ENCODE peak calls at places on chromosomes 2 and 18, in six cellular contexts. W is LoVo, L is uterus, F is LNCaP clone FGC, R is NCI-H1417, X is EL. A is an unnamed sample.

GRCh38 chr2:32067549-32067948 is 4.2 kb downstream of the SPAST start:
- DNase-seq in R (no peak), F (no peak), L (no peak), W (no peak), X (no peak), A (no peak)

GRCh38 chr18:42261731-42262130 is 306.7 kb downstream of the PIK3C3 start:
- DNase-seq in L (no peak), X (no peak), W (no peak), F (no peak), R (no peak), A (no peak)

GRCh38 chr18:48817021-48817461 is 133.7 kb downstream of the SMAD7 start:
- DNase-seq in L (peak; percentile 13), R (no peak), F (no peak), W (no peak), X (no peak), A (no peak)

GRCh38 chr2:27501042-27501441 is 4.4 kb downstream of the GCKR start:
- DNase-seq in W (no peak), X (no peak), R (peak; percentile 18), F (peak; percentile 30), L (no peak), A (no peak)

GRCh38 chr2:182594286-182594685 is 121.8 kb upstream of the DNAJC10 start:
- DNase-seq in R (no peak), F (no peak), X (peak; percentile 70), L (no peak), W (no peak), A (no peak)

GRCh38 chr18:49677762-49678398 is 116.0 kb downstream of the LIPG start:
- DNase-seq in L (no peak), F (no peak), X (no peak), W (no peak), R (peak; percentile 53), A (no peak)

GRCh38 chr2:180630756-180631155 is 349.6 kb upstream of the UBE2E3 start:
- DNase-seq in R (no peak), X (no peak), F (no peak), W (no peak), L (no peak), A (no peak)

GRCh38 chr2:203718087-203718486 is 11.6 kb downstream of the CD28 start:
- DNase-seq in W (no peak), F (no peak), X (no peak), L (no peak), R (no peak), A (no peak)

GRCh38 chr2:9800975-9801723 is 42.1 kb upstream of the TAF1B start:
- DNase-seq in L (no peak), R (no peak), F (no peak), X (peak; percentile 80), W (peak; percentile 20), A (peak; percentile 89)

GRCh38 chr2:167438206-167438605 is 549.9 kb downstream of the XIRP2 start:
- DNase-seq in R (no peak), F (no peak), L (no peak), W (peak; percentile 6), X (peak; percentile 60), A (peak; percentile 63)

GRCh38 chr2:160415991-160416390 is 77.6 kb downstream of the RBMS1 start:
- DNase-seq in W (no peak), F (no peak), X (peak; percentile 79), L (no peak), R (no peak), A (no peak)

GRCh38 chr2:204010611-204011560 is 74.3 kb downstream of the ICOS start:
- DNase-seq in X (no peak), R (no peak), F (no peak), L (no peak), W (no peak), A (no peak)

GRCh38 chr18:35127201-35127600 is 86.0 kb downstream of the MAPRE2 start:
- DNase-seq in L (no peak), R (no peak), W (no peak), X (peak; percentile 11), F (no peak), A (no peak)

GRCh38 chr2:184599054-184599874 is 935 bp downstream of the ZNF804A start:
- DNase-seq in W (no peak), L (no peak), F (no peak), R (peak; percentile 59), X (peak; percentile 6), A (no peak)

GRCh38 chr2:236642584-236643291 is 73.1 kb downstream of the ACKR3 start:
- DNase-seq in F (no peak), R (no peak), X (peak; percentile 99), W (peak; percentile 43), L (peak; percentile 93), A (peak; percentile 69)

GRCh38 chr2:191696001-191696400 is 18.1 kb downstream of the NABP1 start:
- DNase-seq in W (no peak), X (peak; percentile 86), F (no peak), L (peak; percentile 24), R (no peak), A (no peak)

GRCh38 chr2:29657674-29658073 is 263.7 kb downstream of the ALK start:
- DNase-seq in W (no peak), F (no peak), X (no peak), L (no peak), R (no peak), A (no peak)

GRCh38 chr2:25380023-25380422 is 38.3 kb upstream of the DNMT3A start:
- DNase-seq in F (no peak), L (no peak), W (no peak), R (no peak), X (no peak), A (no peak)

GRCh38 chr18:46408334-46408987 is 248.6 kb downstream of the LOXHD1 start:
- DNase-seq in F (no peak), X (no peak), L (no peak), W (no peak), R (no peak), A (no peak)

GRCh38 chr2:11285499-11285898 is 58.9 kb downstream of the ROCK2 start:
- DNase-seq in R (no peak), L (no peak), F (no peak), X (no peak), W (no peak), A (no peak)

GRCh38 chr2:241788572-241788971 is 11.9 kb downstream of the GAL3ST2 start:
- DNase-seq in L (no peak), R (no peak), W (no peak), X (no peak), F (no peak), A (no peak)

GRCh38 chr2:64237266-64237665 is 93.0 kb upstream of the PELI1 start:
- DNase-seq in X (no peak), R (no peak), L (no peak), F (no peak), W (no peak), A (no peak)

GRCh38 chr2:16123881-16124780 is 183.8 kb downstream of the MYCN start:
- DNase-seq in F (no peak), W (no peak), R (no peak), L (no peak), X (no peak), A (no peak)

GRCh38 chr18:79498662-79499061 is 102.9 kb downstream of the NFATC1 start:
- DNase-seq in R (no peak), L (no peak), X (no peak), W (no peak), F (no peak), A (no peak)

GRCh38 chr2:160228141-160228963 is 28.3 kb upstream of the ITGB6 start:
- DNase-seq in F (no peak), L (no peak), W (peak; percentile 60), X (peak; percentile 76), R (no peak), A (no peak)

GRCh38 chr2:38261569-38262513 is 115.2 kb downstream of the ATL2 start:
- DNase-seq in F (no peak), L (no peak), R (no peak), W (no peak), X (no peak), A (no peak)

GRCh38 chr2:134207589-134208209 is 46.2 kb upstream of the MGAT5 start:
- DNase-seq in W (peak; percentile 23), F (no peak), X (peak; percentile 43), L (peak; percentile 17), R (no peak), A (peak; percentile 61)

GRCh38 chr2:788227-789032 is 111.2 kb upstream of the TMEM18 start:
- DNase-seq in F (no peak), R (no peak), X (no peak), W (no peak), L (no peak), A (no peak)

GRCh38 chr2:85438291-85439110 is 20.0 kb downstream of the SH2D6 start:
- DNase-seq in W (no peak), F (no peak), R (peak; percentile 60), X (no peak), L (peak; percentile 59), A (no peak)